ENCODE peak calls at places on chromosomes 13 and 19, in ten cellular contexts. One of them, this sample, is unnamed.
A peak's percentile ranks its signal among the peaks of the same experiment; 100 is the strongest.

GRCh38 chr19:40705362-40705651 is 11.4 kb downstream of the COQ8B start:
- DNase-seq in Peyer's patch: no peak
- DNase-seq in RWPE1: no peak
- DNase-seq in WERI-Rb-1: no peak
- DNase-seq in CD8-positive, alpha-beta memory T cell: no peak
- DNase-seq in ascending aorta: no peak
- DNase-seq in coronary artery: no peak
- DNase-seq in epithelial cell of prostate: no peak
- DNase-seq in breast epithelium: no peak
- DNase-seq in aorta: no peak
- DNase-seq in this sample: peak; percentile 81

GRCh38 chr19:2089001-2089711 is 7.0 kb downstream of the MOB3A start:
- DNase-seq in Peyer's patch: peak; percentile 74
- DNase-seq in RWPE1: peak; percentile 92
- DNase-seq in WERI-Rb-1: no peak
- DNase-seq in CD8-positive, alpha-beta memory T cell: no peak
- DNase-seq in ascending aorta: no peak
- DNase-seq in coronary artery: no peak
- DNase-seq in epithelial cell of prostate: peak; percentile 85
- DNase-seq in breast epithelium: peak; percentile 65
- DNase-seq in aorta: peak; percentile 49
- DNase-seq in this sample: no peak

GRCh38 chr13:110109910-110110309 is 197.0 kb downstream of the COL4A1 start:
- DNase-seq in Peyer's patch: no peak
- DNase-seq in RWPE1: peak; percentile 65
- DNase-seq in WERI-Rb-1: peak; percentile 79
- DNase-seq in CD8-positive, alpha-beta memory T cell: no peak
- DNase-seq in ascending aorta: no peak
- DNase-seq in coronary artery: peak; percentile 90
- DNase-seq in epithelial cell of prostate: no peak
- DNase-seq in breast epithelium: no peak
- DNase-seq in aorta: peak; percentile 87
- DNase-seq in this sample: no peak

GRCh38 chr13:99813346-99814095 is 158.0 kb downstream of the ZIC5 start:
- DNase-seq in Peyer's patch: peak; percentile 69
- DNase-seq in RWPE1: no peak
- DNase-seq in WERI-Rb-1: no peak
- DNase-seq in CD8-positive, alpha-beta memory T cell: no peak
- DNase-seq in ascending aorta: no peak
- DNase-seq in coronary artery: no peak
- DNase-seq in epithelial cell of prostate: no peak
- DNase-seq in breast epithelium: no peak
- DNase-seq in aorta: no peak
- DNase-seq in this sample: no peak

GRCh38 chr13:25977216-25977615 is 74.6 kb downstream of the SHISA2 start:
- DNase-seq in Peyer's patch: no peak
- DNase-seq in RWPE1: no peak
- DNase-seq in WERI-Rb-1: no peak
- DNase-seq in CD8-positive, alpha-beta memory T cell: no peak
- DNase-seq in ascending aorta: no peak
- DNase-seq in coronary artery: no peak
- DNase-seq in epithelial cell of prostate: no peak
- DNase-seq in breast epithelium: no peak
- DNase-seq in aorta: no peak
- DNase-seq in this sample: no peak

GRCh38 chr13:60369242-60369641 is 27.8 kb upstream of the TDRD3 start:
- DNase-seq in Peyer's patch: no peak
- DNase-seq in RWPE1: no peak
- DNase-seq in WERI-Rb-1: no peak
- DNase-seq in CD8-positive, alpha-beta memory T cell: no peak
- DNase-seq in ascending aorta: no peak
- DNase-seq in coronary artery: no peak
- DNase-seq in epithelial cell of prostate: no peak
- DNase-seq in breast epithelium: no peak
- DNase-seq in aorta: no peak
- DNase-seq in this sample: no peak

GRCh38 chr13:24644051-24644450 is 36.2 kb upstream of the ATP12A start:
- DNase-seq in Peyer's patch: no peak
- DNase-seq in RWPE1: no peak
- DNase-seq in WERI-Rb-1: no peak
- DNase-seq in CD8-positive, alpha-beta memory T cell: no peak
- DNase-seq in ascending aorta: no peak
- DNase-seq in coronary artery: no peak
- DNase-seq in epithelial cell of prostate: no peak
- DNase-seq in breast epithelium: no peak
- DNase-seq in aorta: no peak
- DNase-seq in this sample: no peak

GRCh38 chr13:64643066-64643465 is 2587.1 kb downstream of the PCDH9 start:
- DNase-seq in Peyer's patch: no peak
- DNase-seq in RWPE1: no peak
- DNase-seq in WERI-Rb-1: no peak
- DNase-seq in CD8-positive, alpha-beta memory T cell: no peak
- DNase-seq in ascending aorta: no peak
- DNase-seq in coronary artery: no peak
- DNase-seq in epithelial cell of prostate: no peak
- DNase-seq in breast epithelium: no peak
- DNase-seq in aorta: no peak
- DNase-seq in this sample: no peak

DNA sequence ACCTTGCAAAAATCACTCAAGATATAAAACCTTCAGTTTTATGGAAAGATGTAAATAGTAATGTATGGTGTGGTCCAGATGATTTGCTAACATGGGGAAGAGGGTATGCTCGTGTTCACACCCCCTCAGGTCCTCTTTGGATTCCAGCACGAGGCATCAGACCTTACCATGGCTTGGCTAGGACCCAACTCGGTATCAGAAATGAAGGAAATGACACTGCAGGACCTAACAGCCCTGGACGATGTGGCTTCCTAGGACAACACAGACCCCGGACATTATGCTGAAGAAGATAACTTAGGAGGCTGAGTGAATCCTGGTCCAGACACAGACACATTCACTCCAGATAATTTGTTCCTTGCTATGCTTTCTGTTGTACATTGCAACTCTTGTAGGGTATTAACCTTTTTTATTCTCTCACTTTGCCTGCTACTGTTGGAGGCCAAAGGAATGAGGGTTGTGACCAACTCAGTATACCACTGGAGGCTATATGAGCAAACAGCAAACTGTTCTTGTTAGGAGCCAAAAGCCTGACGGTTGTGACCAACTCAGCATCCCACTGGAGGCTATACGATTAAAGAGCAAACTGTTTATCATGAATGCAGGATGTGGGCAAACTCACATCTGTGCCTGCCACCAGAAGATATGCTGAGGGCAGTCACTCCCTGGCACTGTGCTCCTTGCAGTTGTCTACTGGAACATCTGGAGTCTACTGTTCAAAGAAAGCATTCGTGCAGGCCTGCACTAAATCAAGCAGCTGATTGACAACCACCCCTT is 121.7 kb downstream of the ZNF429 start:
- DNase-seq in Peyer's patch: no peak
- DNase-seq in RWPE1: no peak
- DNase-seq in WERI-Rb-1: no peak
- DNase-seq in CD8-positive, alpha-beta memory T cell: no peak
- DNase-seq in ascending aorta: no peak
- DNase-seq in coronary artery: no peak
- DNase-seq in epithelial cell of prostate: no peak
- DNase-seq in breast epithelium: no peak
- DNase-seq in aorta: no peak
- DNase-seq in this sample: no peak
- H3K27ac ChIP-seq in Peyer's patch: no peak overlapping the region
- H3K27ac ChIP-seq in RWPE1: no peak overlapping the region
- H3K27ac ChIP-seq in WERI-Rb-1: no peak overlapping the region
- H3K27ac ChIP-seq in CD8-positive, alpha-beta memory T cell: no peak overlapping the region
- H3K27ac ChIP-seq in ascending aorta: no peak overlapping the region
- H3K27ac ChIP-seq in coronary artery: no peak overlapping the region
- H3K27ac ChIP-seq in epithelial cell of prostate: no peak overlapping the region
- H3K27ac ChIP-seq in breast epithelium: no peak overlapping the region
- H3K27ac ChIP-seq in aorta: no peak overlapping the region
- H3K27ac ChIP-seq in this sample: no peak overlapping the region

GRCh38 chr19:10450191-10450852 is 30.0 kb downstream of the PDE4A start:
- DNase-seq in Peyer's patch: no peak
- DNase-seq in RWPE1: no peak
- DNase-seq in WERI-Rb-1: no peak
- DNase-seq in CD8-positive, alpha-beta memory T cell: no peak
- DNase-seq in ascending aorta: no peak
- DNase-seq in coronary artery: no peak
- DNase-seq in epithelial cell of prostate: no peak
- DNase-seq in breast epithelium: no peak
- DNase-seq in aorta: no peak
- DNase-seq in this sample: no peak

GRCh38 chr19:10450853-10451609 is 30.7 kb downstream of the PDE4A start:
- DNase-seq in Peyer's patch: peak; percentile 59
- DNase-seq in RWPE1: peak; percentile 59
- DNase-seq in WERI-Rb-1: peak; percentile 56
- DNase-seq in CD8-positive, alpha-beta memory T cell: no peak
- DNase-seq in ascending aorta: no peak
- DNase-seq in coronary artery: no peak
- DNase-seq in epithelial cell of prostate: no peak
- DNase-seq in breast epithelium: no peak
- DNase-seq in aorta: no peak
- DNase-seq in this sample: no peak

GRCh38 chr19:10453852-10454251 is 33.5 kb downstream of the PDE4A start:
- DNase-seq in Peyer's patch: no peak
- DNase-seq in RWPE1: no peak
- DNase-seq in WERI-Rb-1: no peak
- DNase-seq in CD8-positive, alpha-beta memory T cell: no peak
- DNase-seq in ascending aorta: no peak
- DNase-seq in coronary artery: no peak
- DNase-seq in epithelial cell of prostate: no peak
- DNase-seq in breast epithelium: no peak
- DNase-seq in aorta: no peak
- DNase-seq in this sample: no peak

GRCh38 chr19:10454267-10454666 is 33.9 kb downstream of the PDE4A start:
- DNase-seq in Peyer's patch: no peak
- DNase-seq in RWPE1: no peak
- DNase-seq in WERI-Rb-1: peak; percentile 66
- DNase-seq in CD8-positive, alpha-beta memory T cell: no peak
- DNase-seq in ascending aorta: no peak
- DNase-seq in coronary artery: no peak
- DNase-seq in epithelial cell of prostate: no peak
- DNase-seq in breast epithelium: no peak
- DNase-seq in aorta: no peak
- DNase-seq in this sample: no peak

DNA sequence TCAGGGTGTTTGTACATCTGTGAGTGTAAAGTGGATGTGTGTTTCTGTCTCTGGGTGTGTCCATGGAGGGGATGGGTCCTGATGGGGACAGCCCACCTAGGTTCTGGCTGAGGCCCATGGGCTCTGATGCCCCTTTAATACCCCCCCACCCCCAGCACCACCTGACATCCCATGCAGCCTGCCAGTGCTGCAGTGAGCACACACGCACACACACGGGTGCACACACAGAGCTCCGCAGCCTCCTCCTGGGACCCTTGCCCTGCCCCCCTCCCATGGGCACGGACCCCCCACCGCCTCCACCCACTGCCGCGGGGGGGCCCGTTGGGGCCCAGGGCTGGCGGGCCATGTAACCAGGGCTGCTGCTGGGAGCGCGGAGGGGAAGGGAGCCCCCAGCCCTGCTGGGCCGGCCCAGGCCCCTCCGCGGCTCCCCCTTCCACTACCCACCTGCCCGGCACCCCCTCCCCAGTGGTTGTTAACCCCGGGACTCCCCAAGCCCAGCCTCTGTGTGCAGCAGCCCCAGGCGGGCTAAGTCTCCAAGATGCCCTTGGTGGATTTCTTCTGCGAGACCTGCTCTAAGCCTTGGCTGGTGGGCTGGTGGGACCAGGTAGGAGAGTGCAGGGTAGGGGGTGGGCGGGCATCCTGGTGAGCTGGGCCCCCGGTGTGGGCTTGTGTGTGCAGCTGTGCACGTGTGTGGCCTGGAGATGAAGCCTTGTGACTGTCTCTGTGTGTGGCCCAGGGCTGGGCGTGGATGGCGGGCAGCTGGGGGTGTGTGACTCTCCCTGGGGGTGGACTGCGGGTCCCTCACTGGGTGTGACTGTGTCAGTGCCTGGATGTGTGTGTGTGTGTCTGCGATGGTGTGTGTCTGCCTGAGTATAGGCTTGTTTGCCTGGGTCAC is 32.6 kb downstream of the PDE4A start:
- DNase-seq in Peyer's patch: no peak
- DNase-seq in RWPE1: no peak
- DNase-seq in WERI-Rb-1: no peak
- DNase-seq in CD8-positive, alpha-beta memory T cell: no peak
- DNase-seq in ascending aorta: no peak
- DNase-seq in coronary artery: no peak
- DNase-seq in epithelial cell of prostate: no peak
- DNase-seq in breast epithelium: no peak
- DNase-seq in aorta: no peak
- DNase-seq in this sample: no peak
- H3K27ac ChIP-seq in Peyer's patch: no peak overlapping the region
- H3K27ac ChIP-seq in RWPE1: no peak overlapping the region
- H3K27ac ChIP-seq in WERI-Rb-1: no peak overlapping the region
- H3K27ac ChIP-seq in CD8-positive, alpha-beta memory T cell: no peak overlapping the region
- H3K27ac ChIP-seq in ascending aorta: no peak overlapping the region
- H3K27ac ChIP-seq in coronary artery: no peak overlapping the region
- H3K27ac ChIP-seq in epithelial cell of prostate: no peak overlapping the region
- H3K27ac ChIP-seq in breast epithelium: no peak overlapping the region
- H3K27ac ChIP-seq in aorta: no peak overlapping the region
- H3K27ac ChIP-seq in this sample: no peak overlapping the region

GRCh38 chr19:41920878-41921277 is 7.4 kb downstream of the ERFL start:
- DNase-seq in Peyer's patch: no peak
- DNase-seq in RWPE1: no peak
- DNase-seq in WERI-Rb-1: no peak
- DNase-seq in CD8-positive, alpha-beta memory T cell: no peak
- DNase-seq in ascending aorta: no peak
- DNase-seq in coronary artery: no peak
- DNase-seq in epithelial cell of prostate: no peak
- DNase-seq in breast epithelium: no peak
- DNase-seq in aorta: no peak
- DNase-seq in this sample: no peak

GRCh38 chr19:41921280-41922219 is 6.7 kb downstream of the ERFL start:
- DNase-seq in Peyer's patch: no peak
- DNase-seq in RWPE1: no peak
- DNase-seq in WERI-Rb-1: no peak
- DNase-seq in CD8-positive, alpha-beta memory T cell: no peak
- DNase-seq in ascending aorta: no peak
- DNase-seq in coronary artery: no peak
- DNase-seq in epithelial cell of prostate: no peak
- DNase-seq in breast epithelium: no peak
- DNase-seq in aorta: no peak
- DNase-seq in this sample: no peak

GRCh38 chr19:41922220-41922576 is 6.1 kb downstream of the ERFL start:
- DNase-seq in Peyer's patch: no peak
- DNase-seq in RWPE1: no peak
- DNase-seq in WERI-Rb-1: no peak
- DNase-seq in CD8-positive, alpha-beta memory T cell: no peak
- DNase-seq in ascending aorta: no peak
- DNase-seq in coronary artery: no peak
- DNase-seq in epithelial cell of prostate: no peak
- DNase-seq in breast epithelium: no peak
- DNase-seq in aorta: no peak
- DNase-seq in this sample: no peak

GRCh38 chr19:41923045-41923788 is 5.0 kb downstream of the ERFL start:
- DNase-seq in Peyer's patch: no peak
- DNase-seq in RWPE1: no peak
- DNase-seq in WERI-Rb-1: no peak
- DNase-seq in CD8-positive, alpha-beta memory T cell: no peak
- DNase-seq in ascending aorta: no peak
- DNase-seq in coronary artery: no peak
- DNase-seq in epithelial cell of prostate: no peak
- DNase-seq in breast epithelium: no peak
- DNase-seq in aorta: no peak
- DNase-seq in this sample: no peak

DNA sequence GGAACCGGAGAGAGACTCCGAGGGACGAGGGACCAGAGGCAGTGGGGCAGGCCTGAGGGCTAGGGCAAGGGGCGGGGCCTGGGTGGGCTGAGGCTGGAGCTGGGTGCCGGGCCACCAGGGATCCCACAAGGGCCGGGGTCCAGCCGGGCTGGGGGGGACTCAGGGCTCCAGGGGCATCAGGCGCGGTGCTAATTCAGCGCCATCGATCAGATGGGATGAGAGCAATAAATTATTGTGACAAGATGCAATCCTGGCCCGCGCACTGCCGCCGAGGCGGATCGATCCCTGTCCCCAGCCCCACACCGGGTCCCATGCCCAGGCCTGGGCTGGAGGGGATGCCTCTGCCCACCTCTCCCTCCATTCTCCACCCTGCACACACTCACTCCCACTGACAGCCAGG is 5.7 kb downstream of the ERFL start:
- DNase-seq in Peyer's patch: no peak
- DNase-seq in RWPE1: no peak
- DNase-seq in WERI-Rb-1: no peak
- DNase-seq in CD8-positive, alpha-beta memory T cell: no peak
- DNase-seq in ascending aorta: no peak
- DNase-seq in coronary artery: no peak
- DNase-seq in epithelial cell of prostate: no peak
- DNase-seq in breast epithelium: no peak
- DNase-seq in aorta: no peak
- DNase-seq in this sample: no peak
- H3K27ac ChIP-seq in Peyer's patch: no peak overlapping the region
- H3K27ac ChIP-seq in RWPE1: no peak overlapping the region
- H3K27ac ChIP-seq in WERI-Rb-1: no peak overlapping the region
- H3K27ac ChIP-seq in CD8-positive, alpha-beta memory T cell: no peak overlapping the region
- H3K27ac ChIP-seq in ascending aorta: no peak overlapping the region
- H3K27ac ChIP-seq in coronary artery: no peak overlapping the region
- H3K27ac ChIP-seq in epithelial cell of prostate: no peak overlapping the region
- H3K27ac ChIP-seq in breast epithelium: no peak overlapping the region
- H3K27ac ChIP-seq in aorta: no peak overlapping the region
- H3K27ac ChIP-seq in this sample: no peak overlapping the region

DNA sequence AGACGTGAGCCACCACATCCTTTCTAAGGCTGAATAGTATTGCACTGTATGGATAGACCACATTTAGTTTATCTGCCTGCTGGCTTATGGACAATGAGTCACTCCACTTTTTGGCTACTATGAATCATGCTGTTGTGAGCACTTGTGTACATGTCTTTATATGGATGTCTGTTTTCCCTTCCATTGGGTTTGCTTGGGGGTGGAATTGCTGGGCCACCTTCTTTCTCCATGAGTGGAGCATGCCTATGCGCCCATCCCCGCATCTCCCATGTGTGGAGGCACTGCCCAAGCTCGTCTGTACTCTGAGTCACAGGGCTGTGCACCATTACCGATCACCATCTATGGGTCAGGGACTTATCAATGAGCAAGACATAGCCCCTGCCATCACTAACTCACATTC is 127.2 kb upstream of the GJB6 start:
- DNase-seq in Peyer's patch: no peak
- DNase-seq in RWPE1: peak; percentile 95
- DNase-seq in WERI-Rb-1: no peak
- DNase-seq in CD8-positive, alpha-beta memory T cell: no peak
- DNase-seq in ascending aorta: no peak
- DNase-seq in coronary artery: no peak
- DNase-seq in epithelial cell of prostate: peak; percentile 99
- DNase-seq in breast epithelium: no peak
- DNase-seq in aorta: no peak
- DNase-seq in this sample: no peak
- H3K27ac ChIP-seq in Peyer's patch: no peak overlapping the region
- H3K27ac ChIP-seq in RWPE1: peak overlapping the region; percentile 92
- H3K27ac ChIP-seq in WERI-Rb-1: no peak overlapping the region
- H3K27ac ChIP-seq in CD8-positive, alpha-beta memory T cell: no peak overlapping the region
- H3K27ac ChIP-seq in ascending aorta: no peak overlapping the region
- H3K27ac ChIP-seq in coronary artery: no peak overlapping the region
- H3K27ac ChIP-seq in epithelial cell of prostate: peak overlapping the region; percentile 81
- H3K27ac ChIP-seq in breast epithelium: no peak overlapping the region
- H3K27ac ChIP-seq in aorta: no peak overlapping the region
- H3K27ac ChIP-seq in this sample: no peak overlapping the region